ENCODE peak calls at places on chromosomes 13 and 19, in six cellular contexts. I, N, W, J, X and Y are unnamed samples.

GRCh38 chr19:46602392-46603194 is 1.5 kb downstream of the CALM3 start:
- DNase-seq in X (no peak), I (no peak), N (peak), J (no peak), W (no peak), Y (no peak)

GRCh38 chr13:41985788-41986508 is 25.0 kb upstream of the VWA8 start:
- DNase-seq in N (peak), I (no peak), J (no peak), X (no peak), W (no peak), Y (no peak)

GRCh38 chr13:27283906-27284523 is 13.4 kb downstream of the RASL11A start:
- DNase-seq in I (peak), W (peak), X (no peak), J (no peak), N (peak), Y (peak)

GRCh38 chr13:113366031-113366588 is 2.2 kb upstream of the GRTP1 start:
- DNase-seq in I (peak), W (no peak), J (no peak), X (peak), N (no peak), Y (no peak)

GRCh38 chr13:28327761-28328607 is 166.9 kb downstream of the FLT1 start:
- DNase-seq in J (no peak), I (no peak), W (no peak), N (no peak), X (no peak), Y (no peak)

GRCh38 chr19:15810335-15810734 is 5.1 kb downstream of the OR10H1 start:
- DNase-seq in I (peak), N (no peak), W (no peak), X (no peak), J (no peak), Y (no peak)

GRCh38 chr19:33376931-33377557 is 3.5 kb downstream of the CEBPG start:
- DNase-seq in X (no peak), I (no peak), W (no peak), N (no peak), J (no peak), Y (no peak)

GRCh38 chr13:27086599-27087265 is 84.9 kb downstream of the USP12 start:
- DNase-seq in J (no peak), W (no peak), I (no peak), N (no peak), X (no peak), Y (no peak)

GRCh38 chr19:13718733-13719132 is 45.6 kb upstream of the MRI1 start:
- DNase-seq in J (no peak), X (no peak), W (no peak), I (peak), N (peak), Y (peak)

GRCh38 chr19:30367421-30367820 is 4.8 kb upstream of the ZNF536 start:
- DNase-seq in N (no peak), I (no peak), X (no peak), J (no peak), W (no peak), Y (no peak)

DNA sequence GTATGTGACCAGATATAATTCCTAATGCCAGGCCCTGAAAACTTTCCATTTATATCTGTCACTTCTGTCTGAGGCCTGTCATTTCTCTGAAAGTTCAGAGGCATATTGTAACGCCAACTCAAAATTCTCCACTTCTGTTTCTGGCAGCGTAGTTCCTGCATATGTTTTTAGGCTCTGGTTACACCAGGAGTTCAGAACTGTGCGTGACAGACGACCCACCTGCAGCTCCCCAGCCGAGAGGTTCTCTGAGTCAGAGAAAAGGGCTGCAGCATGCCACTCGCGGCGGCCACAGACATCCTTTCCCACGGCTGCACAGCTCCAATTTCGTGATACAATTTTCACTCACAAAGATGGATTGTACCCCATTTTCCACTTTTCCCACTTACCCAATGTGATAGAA is 308.3 kb downstream of the LIG4 start:
- DNase-seq in X (no peak), I (no peak), J (no peak), N (no peak), W (no peak), Y (no peak)
- TF ChIP-seq JUND in X (no peak), I (no peak), J (no peak), N (no peak), W (no peak), Y (no peak)

DNA sequence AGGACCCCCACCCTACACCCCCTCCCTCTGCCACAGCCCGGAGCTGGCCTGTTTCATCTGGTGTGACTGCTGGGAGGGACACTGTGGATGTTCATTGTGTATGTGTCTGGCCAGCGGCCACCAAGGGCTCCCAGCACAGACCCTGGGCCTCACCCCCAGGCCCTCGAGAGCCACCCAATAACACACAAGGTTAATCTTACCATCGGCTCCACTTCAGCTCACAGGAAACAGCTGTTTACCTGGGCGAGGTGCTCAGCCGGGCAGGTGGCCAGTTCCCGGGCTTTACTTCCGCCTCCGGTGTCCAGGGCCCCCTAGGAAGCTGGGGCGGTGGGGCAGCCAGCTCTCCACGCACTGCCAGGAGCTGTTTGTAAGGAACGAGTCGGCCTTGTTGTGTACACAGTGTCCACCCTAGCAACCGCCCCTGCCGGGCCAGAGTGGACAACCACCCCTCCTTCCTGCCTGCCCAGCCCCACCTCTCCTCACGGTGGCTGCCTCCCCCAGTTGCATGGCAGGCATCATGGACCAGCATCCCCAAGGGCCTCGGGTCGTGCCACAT is 49.5 kb downstream of the COMP start:
- DNase-seq in J (no peak), W (no peak), I (no peak), N (no peak), X (no peak), Y (peak)
- TF ChIP-seq JUND in J (no peak), W (no peak), I (no peak), N (no peak), X (no peak), Y (no peak)

GRCh38 chr19:3071764-3072163 is 9.5 kb upstream of the TLE5 start:
- DNase-seq in N (no peak), I (no peak), X (no peak), W (no peak), J (no peak), Y (no peak)
- TF ChIP-seq JUND in N (no peak), I (no peak), X (no peak), W (no peak), J (no peak), Y (no peak)

GRCh38 chr13:67235265-67235664 is 5.1 kb upstream of the PCDH9 start:
- DNase-seq in J (no peak), X (no peak), I (no peak), N (peak), W (no peak), Y (no peak)

GRCh38 chr13:67232384-67232783 is 2.2 kb upstream of the PCDH9 start:
- DNase-seq in I (no peak), N (no peak), J (no peak), X (no peak), W (no peak), Y (no peak)

GRCh38 chr13:67238861-67239260 is 8.7 kb upstream of the PCDH9 start:
- DNase-seq in I (no peak), J (no peak), X (no peak), N (no peak), W (no peak), Y (no peak)

DNA sequence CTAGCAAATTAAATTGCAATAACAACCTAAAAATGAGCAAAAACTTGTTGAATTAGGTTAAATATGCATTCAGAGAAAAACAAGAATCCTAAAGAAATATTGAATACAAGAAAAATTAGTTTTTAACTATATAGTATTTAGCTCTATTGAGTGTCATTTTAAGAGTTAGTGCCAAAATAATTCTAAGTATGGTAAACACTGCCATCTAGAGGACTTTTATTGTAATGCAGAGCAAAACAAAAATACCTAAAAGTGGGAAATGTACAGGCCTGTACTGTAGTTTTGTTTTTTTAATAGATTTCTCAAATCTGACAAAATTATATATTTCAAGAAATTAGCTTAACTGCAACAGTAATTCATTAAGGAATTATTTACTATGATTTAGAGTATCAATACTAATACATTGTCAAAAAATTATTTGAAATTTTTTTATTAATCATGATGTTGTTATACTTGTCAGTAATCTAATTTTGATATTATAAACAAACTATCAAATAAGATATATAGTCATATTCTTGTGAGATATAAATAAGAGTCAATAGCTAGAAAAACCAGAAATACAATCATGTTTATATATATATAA is 8.2 kb upstream of the PCDH9 start:
- DNase-seq in J (no peak), W (peak), N (peak), X (no peak), I (peak), Y (peak)
- TF ChIP-seq JUND in J (no peak), W (no peak), N (no peak), X (no peak), I (no peak), Y (no peak)

DNA sequence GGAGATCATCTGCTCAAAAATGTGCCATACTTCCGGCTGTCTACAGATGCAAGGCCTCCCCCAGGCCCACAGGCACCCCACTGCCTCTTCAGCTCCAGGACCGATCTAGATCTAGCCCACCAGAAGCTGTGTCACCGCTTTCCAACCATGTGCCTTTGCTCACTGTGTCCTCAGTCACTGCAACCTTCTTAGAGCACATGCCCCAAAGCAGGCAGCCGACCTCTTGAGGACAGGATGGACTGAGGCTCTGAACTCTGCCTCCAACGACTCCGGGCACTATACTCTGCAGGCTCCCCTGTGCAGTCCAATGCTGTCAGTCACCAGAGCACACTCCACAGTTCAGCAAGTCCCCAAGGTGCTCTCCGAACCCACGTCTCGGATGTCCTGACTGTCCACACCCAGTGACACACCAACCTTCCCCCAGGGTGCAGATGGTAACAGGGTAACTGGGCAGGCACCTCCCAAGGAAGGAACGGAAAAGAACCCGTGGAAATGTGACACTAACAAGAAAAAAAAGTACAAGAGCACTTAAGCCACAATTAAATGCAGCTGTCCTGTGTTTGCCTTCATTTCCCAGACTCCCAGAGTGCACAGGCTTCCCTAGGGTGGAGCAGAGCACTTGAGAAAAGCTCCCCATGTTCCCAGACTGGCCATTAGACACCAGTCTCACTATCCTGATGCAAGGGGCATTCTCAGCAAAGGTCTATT is 4.8 kb downstream of the STK24 start:
- DNase-seq in J (no peak), X (no peak), I (peak), N (peak), W (no peak), Y (no peak)
- TF ChIP-seq JUND in J (no peak), X (no peak), I (no peak), N (no peak), W (no peak), Y (no peak)

GRCh38 chr13:99331881-99332293 is 24.7 kb upstream of the GPR183 start:
- DNase-seq in J (peak), I (no peak), W (no peak), N (no peak), X (peak), Y (no peak)
- TF ChIP-seq JUND in J (no peak), I (no peak), W (no peak), N (no peak), X (no peak), Y (no peak)